ENCODE peak calls at places on chromosome 10, in nine cellular contexts. One of them, this sample, is unnamed.

GRCh38 chr10:99430116-99430450 is 341 bp downstream of the GOT1 start:
- DNase-seq in spleen: no peak
- DNase-seq in CD8-positive, alpha-beta memory T cell: no peak
- DNase-seq in CD8-positive, alpha-beta T cell: no peak
- DNase-seq in HCT116: no peak
- DNase-seq in brain microvascular endothelial cell: no peak
- DNase-seq in adrenal gland: no peak
- DNase-seq in tibial artery: no peak
- DNase-seq in neuronal stem cell: no peak
- DNase-seq in this sample: peak; percentile 27

GRCh38 chr10:35643151-35643975 is 1.3 kb upstream of the FZD8 start:
- DNase-seq in spleen: peak; percentile 82
- DNase-seq in CD8-positive, alpha-beta memory T cell: no peak
- DNase-seq in CD8-positive, alpha-beta T cell: no peak
- DNase-seq in HCT116: no peak
- DNase-seq in brain microvascular endothelial cell: peak; percentile 49
- DNase-seq in adrenal gland: peak; percentile 72
- DNase-seq in tibial artery: peak; percentile 90
- DNase-seq in neuronal stem cell: peak; percentile 43
- DNase-seq in this sample: peak; percentile 87

GRCh38 chr10:248307-248706 is 113.1 kb downstream of the ZMYND11 start:
- DNase-seq in spleen: no peak
- DNase-seq in CD8-positive, alpha-beta memory T cell: no peak
- DNase-seq in CD8-positive, alpha-beta T cell: no peak
- DNase-seq in HCT116: no peak
- DNase-seq in brain microvascular endothelial cell: no peak
- DNase-seq in adrenal gland: no peak
- DNase-seq in tibial artery: no peak
- DNase-seq in neuronal stem cell: no peak
- DNase-seq in this sample: no peak

GRCh38 chr10:69643779-69644657 is 14.0 kb downstream of the FAM241B start:
- DNase-seq in spleen: no peak
- DNase-seq in CD8-positive, alpha-beta memory T cell: no peak
- DNase-seq in CD8-positive, alpha-beta T cell: no peak
- DNase-seq in HCT116: no peak
- DNase-seq in brain microvascular endothelial cell: no peak
- DNase-seq in adrenal gland: no peak
- DNase-seq in tibial artery: no peak
- DNase-seq in neuronal stem cell: no peak
- DNase-seq in this sample: no peak

GRCh38 chr10:130141878-130142277 is 5.7 kb downstream of the GLRX3 start:
- DNase-seq in spleen: no peak
- DNase-seq in CD8-positive, alpha-beta memory T cell: no peak
- DNase-seq in CD8-positive, alpha-beta T cell: no peak
- DNase-seq in HCT116: no peak
- DNase-seq in brain microvascular endothelial cell: no peak
- DNase-seq in adrenal gland: no peak
- DNase-seq in tibial artery: no peak
- DNase-seq in neuronal stem cell: no peak
- DNase-seq in this sample: no peak

GRCh38 chr10:95467162-95467599 is 94.0 kb downstream of the SORBS1 start:
- DNase-seq in spleen: no peak
- DNase-seq in CD8-positive, alpha-beta memory T cell: no peak
- DNase-seq in CD8-positive, alpha-beta T cell: no peak
- DNase-seq in HCT116: peak; percentile 37
- DNase-seq in brain microvascular endothelial cell: no peak
- DNase-seq in adrenal gland: peak; percentile 59
- DNase-seq in tibial artery: peak; percentile 81
- DNase-seq in neuronal stem cell: no peak
- DNase-seq in this sample: peak; percentile 58

GRCh38 chr10:68239069-68239468 is 7.2 kb upstream of the ATOH7 start:
- DNase-seq in spleen: no peak
- DNase-seq in CD8-positive, alpha-beta memory T cell: no peak
- DNase-seq in CD8-positive, alpha-beta T cell: no peak
- DNase-seq in HCT116: no peak
- DNase-seq in brain microvascular endothelial cell: no peak
- DNase-seq in adrenal gland: no peak
- DNase-seq in tibial artery: no peak
- DNase-seq in neuronal stem cell: no peak
- DNase-seq in this sample: no peak

GRCh38 chr10:95906675-95907453 is 911 bp upstream of the CC2D2B start:
- DNase-seq in spleen: peak; percentile 76
- DNase-seq in CD8-positive, alpha-beta memory T cell: no peak
- DNase-seq in CD8-positive, alpha-beta T cell: peak; percentile 20
- DNase-seq in HCT116: peak; percentile 18
- DNase-seq in brain microvascular endothelial cell: peak; percentile 68
- DNase-seq in adrenal gland: peak; percentile 79
- DNase-seq in tibial artery: peak; percentile 74
- DNase-seq in neuronal stem cell: peak; percentile 11
- DNase-seq in this sample: peak; percentile 79

GRCh38 chr10:7953447-7953846 is 101.0 kb upstream of the GATA3 start:
- DNase-seq in spleen: no peak
- DNase-seq in CD8-positive, alpha-beta memory T cell: no peak
- DNase-seq in CD8-positive, alpha-beta T cell: no peak
- DNase-seq in HCT116: no peak
- DNase-seq in brain microvascular endothelial cell: no peak
- DNase-seq in adrenal gland: no peak
- DNase-seq in tibial artery: no peak
- DNase-seq in neuronal stem cell: no peak
- DNase-seq in this sample: no peak

GRCh38 chr10:7950981-7951847 is 103.3 kb upstream of the GATA3 start:
- DNase-seq in spleen: no peak
- DNase-seq in CD8-positive, alpha-beta memory T cell: no peak
- DNase-seq in CD8-positive, alpha-beta T cell: no peak
- DNase-seq in HCT116: no peak
- DNase-seq in brain microvascular endothelial cell: no peak
- DNase-seq in adrenal gland: no peak
- DNase-seq in tibial artery: no peak
- DNase-seq in neuronal stem cell: no peak
- DNase-seq in this sample: no peak

GRCh38 chr10:7955446-7955845 is 99.0 kb upstream of the GATA3 start:
- DNase-seq in spleen: no peak
- DNase-seq in CD8-positive, alpha-beta memory T cell: no peak
- DNase-seq in CD8-positive, alpha-beta T cell: no peak
- DNase-seq in HCT116: no peak
- DNase-seq in brain microvascular endothelial cell: no peak
- DNase-seq in adrenal gland: no peak
- DNase-seq in tibial artery: no peak
- DNase-seq in neuronal stem cell: no peak
- DNase-seq in this sample: no peak

GRCh38 chr10:7948601-7949000 is 105.9 kb upstream of the GATA3 start:
- DNase-seq in spleen: no peak
- DNase-seq in CD8-positive, alpha-beta memory T cell: no peak
- DNase-seq in CD8-positive, alpha-beta T cell: no peak
- DNase-seq in HCT116: no peak
- DNase-seq in brain microvascular endothelial cell: no peak
- DNase-seq in adrenal gland: no peak
- DNase-seq in tibial artery: no peak
- DNase-seq in neuronal stem cell: no peak
- DNase-seq in this sample: no peak

DNA sequence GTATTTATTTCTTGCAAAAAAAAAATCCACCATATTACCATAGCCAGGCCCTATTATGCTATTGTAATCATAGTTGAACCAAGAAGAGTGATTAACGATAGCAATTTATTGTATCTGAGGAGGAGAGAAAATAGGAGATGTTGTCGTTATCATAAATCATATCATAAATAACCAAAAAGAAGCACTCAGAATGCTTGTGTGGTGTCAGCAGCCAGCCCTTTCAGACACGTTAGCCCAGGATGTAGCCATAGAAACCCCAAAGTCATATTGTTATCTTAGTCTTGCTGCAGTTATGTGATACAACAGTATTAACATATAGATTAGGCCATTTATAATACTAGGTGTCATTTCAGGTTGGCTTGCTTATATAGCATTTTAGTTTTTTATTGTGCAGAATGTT is 102.2 kb upstream of the GATA3 start:
- DNase-seq in spleen: no peak
- DNase-seq in CD8-positive, alpha-beta memory T cell: no peak
- DNase-seq in CD8-positive, alpha-beta T cell: no peak
- DNase-seq in HCT116: no peak
- DNase-seq in brain microvascular endothelial cell: no peak
- DNase-seq in adrenal gland: no peak
- DNase-seq in tibial artery: no peak
- DNase-seq in neuronal stem cell: no peak
- DNase-seq in this sample: no peak
- H3K36me3 ChIP-seq in spleen: no peaks in the 10 kb centered on the region
- H3K36me3 ChIP-seq in CD8-positive, alpha-beta memory T cell: no peaks in the 10 kb centered on the region
- H3K36me3 ChIP-seq in CD8-positive, alpha-beta T cell: no peaks in the 10 kb centered on the region
- H3K36me3 ChIP-seq in HCT116: no peaks in the 10 kb centered on the region
- H3K36me3 ChIP-seq in brain microvascular endothelial cell: no peaks in the 10 kb centered on the region
- H3K36me3 ChIP-seq in adrenal gland: no peaks in the 10 kb centered on the region
- H3K36me3 ChIP-seq in tibial artery: no peaks in the 10 kb centered on the region
- H3K36me3 ChIP-seq in neuronal stem cell: no peaks in the 10 kb centered on the region
- H3K36me3 ChIP-seq in this sample: no peaks in the 10 kb centered on the region

GRCh38 chr10:118107541-118107940 is 60.8 kb upstream of the RAB11FIP2 start:
- DNase-seq in spleen: no peak
- DNase-seq in CD8-positive, alpha-beta memory T cell: no peak
- DNase-seq in CD8-positive, alpha-beta T cell: no peak
- DNase-seq in HCT116: no peak
- DNase-seq in brain microvascular endothelial cell: no peak
- DNase-seq in adrenal gland: no peak
- DNase-seq in tibial artery: no peak
- DNase-seq in neuronal stem cell: no peak
- DNase-seq in this sample: no peak

GRCh38 chr10:118106426-118106825 is 59.7 kb upstream of the RAB11FIP2 start:
- DNase-seq in spleen: no peak
- DNase-seq in CD8-positive, alpha-beta memory T cell: no peak
- DNase-seq in CD8-positive, alpha-beta T cell: no peak
- DNase-seq in HCT116: peak; percentile 8
- DNase-seq in brain microvascular endothelial cell: peak; percentile 41
- DNase-seq in adrenal gland: no peak
- DNase-seq in tibial artery: no peak
- DNase-seq in neuronal stem cell: no peak
- DNase-seq in this sample: peak; percentile 23

GRCh38 chr10:118110750-118111149 is 64.0 kb upstream of the RAB11FIP2 start:
- DNase-seq in spleen: no peak
- DNase-seq in CD8-positive, alpha-beta memory T cell: no peak
- DNase-seq in CD8-positive, alpha-beta T cell: no peak
- DNase-seq in HCT116: no peak
- DNase-seq in brain microvascular endothelial cell: no peak
- DNase-seq in adrenal gland: no peak
- DNase-seq in tibial artery: no peak
- DNase-seq in neuronal stem cell: no peak
- DNase-seq in this sample: no peak

GRCh38 chr10:118108194-118109026 is 61.7 kb upstream of the RAB11FIP2 start:
- DNase-seq in spleen: no peak
- DNase-seq in CD8-positive, alpha-beta memory T cell: no peak
- DNase-seq in CD8-positive, alpha-beta T cell: no peak
- DNase-seq in HCT116: no peak
- DNase-seq in brain microvascular endothelial cell: peak; percentile 7
- DNase-seq in adrenal gland: no peak
- DNase-seq in tibial artery: no peak
- DNase-seq in neuronal stem cell: peak; percentile 38
- DNase-seq in this sample: no peak

DNA sequence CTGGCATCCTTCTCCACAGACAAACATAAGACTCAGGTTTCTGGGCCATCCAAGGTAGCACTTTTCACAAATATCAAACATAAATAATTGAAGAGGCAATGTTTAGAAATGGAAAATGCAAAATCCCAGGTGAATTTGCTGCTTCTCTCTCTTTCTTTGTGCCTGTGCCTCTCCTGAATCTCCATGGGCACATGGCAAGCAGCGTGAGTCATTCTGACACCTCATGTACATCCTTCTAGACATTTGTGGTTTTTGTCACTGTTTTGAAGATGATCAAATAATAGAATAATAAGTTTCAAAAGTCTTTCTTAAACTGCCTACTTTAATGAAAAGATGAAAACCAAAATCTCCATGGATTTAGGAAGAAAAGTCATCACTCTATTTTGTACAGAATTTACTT is 60.3 kb upstream of the RAB11FIP2 start:
- DNase-seq in spleen: no peak
- DNase-seq in CD8-positive, alpha-beta memory T cell: no peak
- DNase-seq in CD8-positive, alpha-beta T cell: no peak
- DNase-seq in HCT116: no peak
- DNase-seq in brain microvascular endothelial cell: no peak
- DNase-seq in adrenal gland: no peak
- DNase-seq in tibial artery: no peak
- DNase-seq in neuronal stem cell: no peak
- DNase-seq in this sample: no peak
- H3K27ac ChIP-seq in spleen: no peak overlapping the region
- H3K27ac ChIP-seq in CD8-positive, alpha-beta memory T cell: no peak overlapping the region
- H3K27ac ChIP-seq in CD8-positive, alpha-beta T cell: no peak overlapping the region
- H3K27ac ChIP-seq in HCT116: no peak overlapping the region
- H3K27ac ChIP-seq in brain microvascular endothelial cell: no peak overlapping the region
- H3K27ac ChIP-seq in adrenal gland: no peak overlapping the region
- H3K27ac ChIP-seq in tibial artery: no peak overlapping the region
- H3K27ac ChIP-seq in neuronal stem cell: no peak overlapping the region
- H3K27ac ChIP-seq in this sample: no peak overlapping the region

GRCh38 chr10:6215683-6216484 is 13.2 kb downstream of the PFKFB3 start:
- DNase-seq in spleen: no peak
- DNase-seq in CD8-positive, alpha-beta memory T cell: no peak
- DNase-seq in CD8-positive, alpha-beta T cell: no peak
- DNase-seq in HCT116: no peak
- DNase-seq in brain microvascular endothelial cell: no peak
- DNase-seq in adrenal gland: no peak
- DNase-seq in tibial artery: no peak
- DNase-seq in neuronal stem cell: no peak
- DNase-seq in this sample: no peak

GRCh38 chr10:6218692-6219493 is 16.2 kb downstream of the PFKFB3 start:
- DNase-seq in spleen: no peak
- DNase-seq in CD8-positive, alpha-beta memory T cell: no peak
- DNase-seq in CD8-positive, alpha-beta T cell: no peak
- DNase-seq in HCT116: no peak
- DNase-seq in brain microvascular endothelial cell: peak; percentile 88
- DNase-seq in adrenal gland: no peak
- DNase-seq in tibial artery: no peak
- DNase-seq in neuronal stem cell: peak; percentile 17
- DNase-seq in this sample: no peak

GRCh38 chr10:6217621-6218020 is 14.9 kb downstream of the PFKFB3 start:
- DNase-seq in spleen: no peak
- DNase-seq in CD8-positive, alpha-beta memory T cell: no peak
- DNase-seq in CD8-positive, alpha-beta T cell: no peak
- DNase-seq in HCT116: no peak
- DNase-seq in brain microvascular endothelial cell: no peak
- DNase-seq in adrenal gland: no peak
- DNase-seq in tibial artery: no peak
- DNase-seq in neuronal stem cell: no peak
- DNase-seq in this sample: no peak

GRCh38 chr10:6215241-6215640 is 12.5 kb downstream of the PFKFB3 start:
- DNase-seq in spleen: no peak
- DNase-seq in CD8-positive, alpha-beta memory T cell: no peak
- DNase-seq in CD8-positive, alpha-beta T cell: no peak
- DNase-seq in HCT116: no peak
- DNase-seq in brain microvascular endothelial cell: no peak
- DNase-seq in adrenal gland: no peak
- DNase-seq in tibial artery: no peak
- DNase-seq in neuronal stem cell: no peak
- DNase-seq in this sample: no peak

DNA sequence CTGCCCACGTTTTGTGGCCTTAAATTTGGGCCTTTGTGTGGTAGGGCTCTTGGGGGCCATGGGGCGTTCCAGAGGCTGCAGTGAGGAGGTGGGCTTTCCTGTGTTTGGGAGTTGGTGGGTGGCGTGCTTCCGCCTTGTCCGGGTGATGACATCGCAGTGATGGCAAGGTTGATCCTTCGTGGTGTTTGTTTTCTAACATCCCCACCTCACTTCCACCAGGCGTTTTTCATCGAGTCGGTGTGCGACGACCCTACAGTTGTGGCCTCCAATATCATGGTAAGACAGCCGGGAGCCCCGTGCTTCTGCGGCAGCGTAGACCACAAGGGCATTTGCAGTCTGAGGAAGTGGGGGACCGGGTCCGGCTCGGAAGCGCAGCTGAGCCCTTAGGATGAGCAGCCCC is 14.2 kb downstream of the PFKFB3 start:
- DNase-seq in spleen: no peak
- DNase-seq in CD8-positive, alpha-beta memory T cell: no peak
- DNase-seq in CD8-positive, alpha-beta T cell: no peak
- DNase-seq in HCT116: no peak
- DNase-seq in brain microvascular endothelial cell: no peak
- DNase-seq in adrenal gland: no peak
- DNase-seq in tibial artery: no peak
- DNase-seq in neuronal stem cell: no peak
- DNase-seq in this sample: no peak
- H3K36me3 ChIP-seq in spleen: peaks cover 84% of the 10 kb centered on the region
- H3K36me3 ChIP-seq in CD8-positive, alpha-beta memory T cell: peaks cover 30% of the 10 kb centered on the region
- H3K36me3 ChIP-seq in CD8-positive, alpha-beta T cell: peaks cover 40% of the 10 kb centered on the region
- H3K36me3 ChIP-seq in HCT116: peaks cover 24% of the 10 kb centered on the region
- H3K36me3 ChIP-seq in brain microvascular endothelial cell: peaks cover 44% of the 10 kb centered on the region
- H3K36me3 ChIP-seq in adrenal gland: peaks cover 76% of the 10 kb centered on the region
- H3K36me3 ChIP-seq in tibial artery: peaks cover 82% of the 10 kb centered on the region
- H3K36me3 ChIP-seq in neuronal stem cell: peaks cover 88% of the 10 kb centered on the region
- H3K36me3 ChIP-seq in this sample: peaks cover 75% of the 10 kb centered on the region

DNA sequence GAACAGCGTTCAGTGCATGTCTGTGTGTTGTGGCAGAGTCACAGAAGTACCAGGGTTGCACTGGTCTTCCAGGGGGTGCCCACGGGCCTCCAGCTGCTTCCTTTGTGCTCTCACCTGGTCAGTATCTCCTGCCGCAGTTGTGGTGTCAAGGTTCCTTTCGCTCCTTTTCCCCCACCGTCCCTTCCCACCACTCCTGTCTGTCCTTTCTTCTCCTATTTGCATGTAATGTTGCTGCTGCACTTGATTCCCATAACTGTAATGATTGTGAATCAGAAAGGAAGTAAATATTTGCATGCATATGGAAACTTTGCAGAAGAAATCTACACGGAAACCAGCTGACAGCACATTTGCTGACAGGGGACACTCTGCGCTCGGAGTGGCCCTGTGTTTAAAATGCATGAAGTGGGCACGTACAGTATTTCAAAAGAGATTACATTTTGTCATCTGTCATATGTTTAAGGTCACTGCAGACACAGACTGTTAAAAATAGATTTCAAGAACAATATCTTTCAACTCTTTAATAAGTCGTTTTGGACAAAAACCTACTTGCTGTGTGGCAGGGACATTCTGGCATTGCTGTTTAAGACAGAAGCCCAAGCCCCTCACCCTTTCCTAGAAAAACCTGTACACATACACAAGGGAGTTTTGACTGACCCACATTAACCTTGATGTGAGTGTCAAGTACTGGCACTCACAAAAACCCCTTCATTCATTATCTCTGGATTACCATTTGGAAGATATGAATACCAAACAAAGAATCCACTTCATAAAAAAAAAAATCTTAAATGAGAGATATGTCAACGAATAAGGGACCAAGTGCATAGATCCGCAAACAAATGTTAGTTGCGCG is 336.7 kb upstream of the KLF6 start:
- DNase-seq in spleen: no peak
- DNase-seq in CD8-positive, alpha-beta memory T cell: no peak
- DNase-seq in CD8-positive, alpha-beta T cell: no peak
- DNase-seq in HCT116: no peak
- DNase-seq in brain microvascular endothelial cell: no peak
- DNase-seq in adrenal gland: no peak
- DNase-seq in tibial artery: no peak
- DNase-seq in neuronal stem cell: no peak
- DNase-seq in this sample: no peak
- H3K27ac ChIP-seq in spleen: peak overlapping the region; percentile 73
- H3K27ac ChIP-seq in CD8-positive, alpha-beta memory T cell: no peak overlapping the region
- H3K27ac ChIP-seq in CD8-positive, alpha-beta T cell: no peak overlapping the region
- H3K27ac ChIP-seq in HCT116: no peak overlapping the region
- H3K27ac ChIP-seq in brain microvascular endothelial cell: no peak overlapping the region
- H3K27ac ChIP-seq in adrenal gland: peak overlapping the region; percentile 8
- H3K27ac ChIP-seq in tibial artery: no peak overlapping the region
- H3K27ac ChIP-seq in neuronal stem cell: no peak overlapping the region
- H3K27ac ChIP-seq in this sample: no peak overlapping the region